ENCODE peak calls at places on chromosomes 16 and 17, in nine cellular contexts. One of them, this sample, is unnamed.

GRCh38 chr16:22641030-22641671 is 130.5 kb downstream of the NPIPB5 start:
- DNase-seq in MCF 10A: peak; percentile 72
- DNase-seq in H7: no peak
- DNase-seq in A549: peak; percentile 17
- DNase-seq in esophagus muscularis mucosa: no peak
- DNase-seq in GM13976: no peak
- DNase-seq in effector CD4-positive, alpha-beta T cell: no peak
- DNase-seq in central memory CD4-positive, alpha-beta T cell: no peak
- DNase-seq in right cardiac atrium: no peak
- DNase-seq in this sample: peak; percentile 12

GRCh38 chr17:31877911-31878702 is 19.1 kb upstream of the COPRS start:
- DNase-seq in GM13976: no peak
- DNase-seq in right cardiac atrium: no peak
- DNase-seq in esophagus muscularis mucosa: no peak
- DNase-seq in MCF 10A: no peak
- DNase-seq in central memory CD4-positive, alpha-beta T cell: no peak
- DNase-seq in effector CD4-positive, alpha-beta T cell: no peak
- DNase-seq in A549: no peak
- DNase-seq in H7: no peak
- DNase-seq in this sample: no peak

GRCh38 chr17:1027044-1027443 is 30.1 kb downstream of the TIMM22 start:
- DNase-seq in esophagus muscularis mucosa: no peak
- DNase-seq in MCF 10A: no peak
- DNase-seq in central memory CD4-positive, alpha-beta T cell: no peak
- DNase-seq in A549: no peak
- DNase-seq in GM13976: no peak
- DNase-seq in right cardiac atrium: no peak
- DNase-seq in effector CD4-positive, alpha-beta T cell: no peak
- DNase-seq in H7: no peak
- DNase-seq in this sample: no peak

GRCh38 chr17:78128616-78129384 is at the start of gene TMC6:
- DNase-seq in effector CD4-positive, alpha-beta T cell: peak; percentile 73
- DNase-seq in A549: peak; percentile 56
- DNase-seq in MCF 10A: peak; percentile 56
- DNase-seq in central memory CD4-positive, alpha-beta T cell: peak; percentile 80
- DNase-seq in esophagus muscularis mucosa: no peak
- DNase-seq in right cardiac atrium: peak; percentile 84
- DNase-seq in GM13976: peak; percentile 89
- DNase-seq in H7: peak; percentile 99
- DNase-seq in this sample: no peak

GRCh38 chr17:71071837-71072236 is 902.5 kb downstream of the KCNJ2 start:
- DNase-seq in central memory CD4-positive, alpha-beta T cell: no peak
- DNase-seq in MCF 10A: peak; percentile 95
- DNase-seq in esophagus muscularis mucosa: no peak
- DNase-seq in H7: no peak
- DNase-seq in GM13976: no peak
- DNase-seq in right cardiac atrium: no peak
- DNase-seq in effector CD4-positive, alpha-beta T cell: no peak
- DNase-seq in A549: peak; percentile 92
- DNase-seq in this sample: peak; percentile 83

GRCh38 chr16:74596586-74596985 is 10.3 kb downstream of the GLG1 start:
- DNase-seq in effector CD4-positive, alpha-beta T cell: no peak
- DNase-seq in MCF 10A: no peak
- DNase-seq in GM13976: no peak
- DNase-seq in central memory CD4-positive, alpha-beta T cell: no peak
- DNase-seq in A549: no peak
- DNase-seq in H7: no peak
- DNase-seq in right cardiac atrium: no peak
- DNase-seq in esophagus muscularis mucosa: no peak
- DNase-seq in this sample: no peak

GRCh38 chr17:45231481-45232116 is 9.9 kb downstream of the FMNL1 start:
- DNase-seq in effector CD4-positive, alpha-beta T cell: no peak
- DNase-seq in A549: peak; percentile 78
- DNase-seq in esophagus muscularis mucosa: no peak
- DNase-seq in right cardiac atrium: peak; percentile 69
- DNase-seq in GM13976: no peak
- DNase-seq in central memory CD4-positive, alpha-beta T cell: no peak
- DNase-seq in MCF 10A: no peak
- DNase-seq in H7: peak; percentile 95
- DNase-seq in this sample: no peak

GRCh38 chr17:2418572-2418971 is 17.7 kb upstream of the MNT start:
- DNase-seq in right cardiac atrium: peak; percentile 53
- DNase-seq in GM13976: no peak
- DNase-seq in A549: no peak
- DNase-seq in effector CD4-positive, alpha-beta T cell: no peak
- DNase-seq in H7: peak; percentile 12
- DNase-seq in central memory CD4-positive, alpha-beta T cell: no peak
- DNase-seq in MCF 10A: no peak
- DNase-seq in esophagus muscularis mucosa: no peak
- DNase-seq in this sample: no peak

GRCh38 chr17:44004761-44005526 is 522 bp downstream of the NAGS start:
- DNase-seq in MCF 10A: no peak
- DNase-seq in right cardiac atrium: peak; percentile 64
- DNase-seq in esophagus muscularis mucosa: no peak
- DNase-seq in A549: no peak
- DNase-seq in central memory CD4-positive, alpha-beta T cell: peak; percentile 24
- DNase-seq in H7: peak; percentile 79
- DNase-seq in effector CD4-positive, alpha-beta T cell: peak; percentile 5
- DNase-seq in GM13976: no peak
- DNase-seq in this sample: no peak

GRCh38 chr17:8821446-8822105 is 22.4 kb upstream of the MFSD6L start:
- DNase-seq in esophagus muscularis mucosa: peak; percentile 62
- DNase-seq in GM13976: no peak
- DNase-seq in central memory CD4-positive, alpha-beta T cell: no peak
- DNase-seq in MCF 10A: no peak
- DNase-seq in right cardiac atrium: no peak
- DNase-seq in H7: no peak
- DNase-seq in A549: no peak
- DNase-seq in effector CD4-positive, alpha-beta T cell: no peak
- DNase-seq in this sample: no peak

GRCh38 chr16:19696312-19696711 is 21.7 kb downstream of the KNOP1 start:
- DNase-seq in MCF 10A: peak; percentile 87
- DNase-seq in effector CD4-positive, alpha-beta T cell: peak; percentile 4
- DNase-seq in H7: no peak
- DNase-seq in central memory CD4-positive, alpha-beta T cell: peak; percentile 67
- DNase-seq in esophagus muscularis mucosa: peak; percentile 95
- DNase-seq in GM13976: no peak
- DNase-seq in A549: peak; percentile 82
- DNase-seq in right cardiac atrium: peak; percentile 90
- DNase-seq in this sample: peak; percentile 86

GRCh38 chr17:73524941-73525679 is 119.1 kb downstream of the SDK2 start:
- DNase-seq in H7: no peak
- DNase-seq in right cardiac atrium: peak; percentile 16
- DNase-seq in GM13976: no peak
- DNase-seq in MCF 10A: no peak
- DNase-seq in effector CD4-positive, alpha-beta T cell: no peak
- DNase-seq in central memory CD4-positive, alpha-beta T cell: no peak
- DNase-seq in A549: no peak
- DNase-seq in esophagus muscularis mucosa: no peak
- DNase-seq in this sample: no peak

GRCh38 chr16:1964046-1964505 is 550 bp downstream of the RPS2 start:
- DNase-seq in esophagus muscularis mucosa: no peak
- DNase-seq in GM13976: no peak
- DNase-seq in central memory CD4-positive, alpha-beta T cell: peak; percentile 48
- DNase-seq in A549: peak; percentile 30
- DNase-seq in right cardiac atrium: peak; percentile 80
- DNase-seq in MCF 10A: no peak
- DNase-seq in effector CD4-positive, alpha-beta T cell: peak; percentile 34
- DNase-seq in H7: no peak
- DNase-seq in this sample: no peak

GRCh38 chr17:73900516-73900915 is 256.3 kb upstream of the SDK2 start:
- DNase-seq in H7: peak; percentile 11
- DNase-seq in right cardiac atrium: no peak
- DNase-seq in esophagus muscularis mucosa: no peak
- DNase-seq in central memory CD4-positive, alpha-beta T cell: no peak
- DNase-seq in GM13976: no peak
- DNase-seq in MCF 10A: no peak
- DNase-seq in A549: no peak
- DNase-seq in effector CD4-positive, alpha-beta T cell: no peak
- DNase-seq in this sample: no peak

GRCh38 chr17:54903375-54903774 is 2.7 kb downstream of the TOM1L1 start:
- DNase-seq in GM13976: no peak
- DNase-seq in MCF 10A: no peak
- DNase-seq in A549: peak; percentile 39
- DNase-seq in esophagus muscularis mucosa: no peak
- DNase-seq in effector CD4-positive, alpha-beta T cell: no peak
- DNase-seq in right cardiac atrium: peak; percentile 78
- DNase-seq in H7: no peak
- DNase-seq in central memory CD4-positive, alpha-beta T cell: no peak
- DNase-seq in this sample: no peak

This sample was measured in GM04504.